ENCODE peak calls at places on chromosomes 3 and 15, in six cellular contexts. Z, V, E, Q, C and J are unnamed samples.

GRCh38 chr3:149080011-149080698 is 6.2 kb downstream of the HLTF start:
- DNase-seq in Z (no peak), V (no peak), E (no peak), Q (no peak), C (no peak), J (no peak)

GRCh38 chr3:65836047-65836446 is 202.7 kb downstream of the MAGI1 start:
- DNase-seq in Z (no peak), V (no peak), E (peak; percentile 32), Q (peak; percentile 44), C (no peak), J (no peak)

GRCh38 chr3:112327371-112327951 is 5.5 kb upstream of the CD200 start:
- DNase-seq in Z (no peak), V (peak; percentile 27), E (peak; percentile 63), Q (peak; percentile 61), C (peak; percentile 21), J (peak; percentile 26)

GRCh38 chr3:42129014-42129953 is 38.1 kb downstream of the TRAK1 start:
- DNase-seq in Z (no peak), V (no peak), E (peak; percentile 50), Q (peak; percentile 72), C (no peak), J (no peak)

GRCh38 chr3:145490088-145491055 is 670.6 kb downstream of the PLOD2 start:
- DNase-seq in Z (peak; percentile 3), V (peak; percentile 38), E (no peak), Q (no peak), C (no peak), J (no peak)

GRCh38 chr3:87298111-87298718 is 21.8 kb upstream of the POU1F1 start:
- DNase-seq in Z (no peak), V (no peak), E (peak; percentile 55), Q (peak; percentile 22), C (peak; percentile 7), J (no peak)

GRCh38 chr3:52774901-52775864 is 2.2 kb upstream of the ITIH1 start:
- DNase-seq in Z (no peak), V (no peak), E (no peak), Q (no peak), C (no peak), J (no peak)

GRCh38 chr3:169965562-169965961 is 1.0 kb upstream of the SEC62 start:
- DNase-seq in Z (no peak), V (no peak), E (no peak), Q (no peak), C (no peak), J (no peak)

GRCh38 chr15:79057050-79057449 is 33.5 kb downstream of the RASGRF1 start:
- DNase-seq in Z (no peak), V (no peak), E (no peak), Q (no peak), C (no peak), J (no peak)

GRCh38 chr3:173502983-173503568 is 105.5 kb downstream of the NLGN1 start:
- DNase-seq in Z (no peak), V (peak; percentile 59), E (peak; percentile 74), Q (no peak), C (no peak), J (no peak)

GRCh38 chr3:187746479-187747335 is 1.4 kb upstream of the BCL6 start:
- DNase-seq in Z (no peak), V (no peak), E (peak; percentile 61), Q (peak; percentile 45), C (no peak), J (no peak)

GRCh38 chr3:5036858-5037257 is 57.6 kb downstream of the BHLHE40 start:
- DNase-seq in Z (no peak), V (no peak), E (no peak), Q (no peak), C (no peak), J (no peak)

GRCh38 chr3:96370637-96371036 is 443.8 kb upstream of the EPHA6 start:
- DNase-seq in Z (no peak), V (no peak), E (no peak), Q (no peak), C (no peak), J (no peak)

GRCh38 chr3:105904683-105905320 is 36.0 kb upstream of the CBLB start:
- DNase-seq in Z (no peak), V (no peak), E (peak; percentile 31), Q (no peak), C (no peak), J (no peak)

GRCh38 chr15:92984161-92984560 is 84.0 kb downstream of the CHD2 start:
- DNase-seq in Z (no peak), V (no peak), E (no peak), Q (no peak), C (no peak), J (no peak)

GRCh38 chr3:66303556-66303955 is 82.8 kb downstream of the SLC25A26 start:
- DNase-seq in Z (no peak), V (no peak), E (no peak), Q (no peak), C (no peak), J (no peak)

GRCh38 chr3:187165144-187165543 is 25.8 kb upstream of the RPL39L start:
- DNase-seq in Z (peak; percentile 57), V (peak; percentile 45), E (peak; percentile 64), Q (peak; percentile 55), C (no peak), J (peak; percentile 22)

GRCh38 chr3:134365766-134366065 is 8.5 kb downstream of the AMOTL2 start:
- DNase-seq in Z (no peak), V (no peak), E (no peak), Q (no peak), C (no peak), J (no peak)

GRCh38 chr3:100838157-100838556 is 128.9 kb downstream of the TFG start:
- DNase-seq in Z (no peak), V (no peak), E (no peak), Q (no peak), C (no peak), J (no peak)

GRCh38 chr3:55622733-55623132 is 135.6 kb upstream of the WNT5A start:
- DNase-seq in Z (no peak), V (no peak), E (no peak), Q (peak; percentile 38), C (no peak), J (no peak)

GRCh38 chr3:102085431-102086226 is 236.3 kb downstream of the NFKBIZ start:
- DNase-seq in Z (no peak), V (no peak), E (no peak), Q (no peak), C (no peak), J (no peak)

GRCh38 chr3:184752361-184752760 is 40.5 kb upstream of the MAGEF1 start:
- DNase-seq in Z (no peak), V (no peak), E (no peak), Q (no peak), C (no peak), J (no peak)

GRCh38 chr3:37621771-37622170 is 239.9 kb upstream of the CTDSPL start:
- DNase-seq in Z (no peak), V (no peak), E (no peak), Q (no peak), C (no peak), J (no peak)

GRCh38 chr3:123350971-123351370 is 97.9 kb downstream of the ADCY5 start:
- DNase-seq in Z (no peak), V (no peak), E (no peak), Q (no peak), C (no peak), J (no peak)

GRCh38 chr3:8970971-8971589 is 7.8 kb upstream of the RAD18 start:
- DNase-seq in Z (peak; percentile 75), V (peak; percentile 61), E (peak; percentile 63), Q (peak; percentile 48), C (peak; percentile 37), J (peak; percentile 68)

GRCh38 chr3:68999605-69000004 is 13.9 kb downstream of the EOGT start:
- DNase-seq in Z (no peak), V (no peak), E (no peak), Q (no peak), C (no peak), J (no peak)

GRCh38 chr3:68996356-68996995 is 17.0 kb downstream of the EOGT start:
- DNase-seq in Z (no peak), V (no peak), E (peak; percentile 61), Q (peak; percentile 89), C (no peak), J (no peak)

GRCh38 chr3:68997887-68998286 is 15.6 kb downstream of the EOGT start:
- DNase-seq in Z (no peak), V (no peak), E (no peak), Q (no peak), C (no peak), J (no peak)
- TF ChIP-seq CTCF in Z (peak; percentile 14), V (no peak), E (no peak), Q (no peak), C (no peak), J (peak; percentile 57)

GRCh38 chr3:140334530-140334929 is 343.3 kb upstream of the TRIM42 start:
- DNase-seq in Z (no peak), V (no peak), E (no peak), Q (no peak), C (no peak), J (no peak)
- TF ChIP-seq CTCF in Z (no peak), V (no peak), E (no peak), Q (no peak), C (no peak), J (no peak)

DNA sequence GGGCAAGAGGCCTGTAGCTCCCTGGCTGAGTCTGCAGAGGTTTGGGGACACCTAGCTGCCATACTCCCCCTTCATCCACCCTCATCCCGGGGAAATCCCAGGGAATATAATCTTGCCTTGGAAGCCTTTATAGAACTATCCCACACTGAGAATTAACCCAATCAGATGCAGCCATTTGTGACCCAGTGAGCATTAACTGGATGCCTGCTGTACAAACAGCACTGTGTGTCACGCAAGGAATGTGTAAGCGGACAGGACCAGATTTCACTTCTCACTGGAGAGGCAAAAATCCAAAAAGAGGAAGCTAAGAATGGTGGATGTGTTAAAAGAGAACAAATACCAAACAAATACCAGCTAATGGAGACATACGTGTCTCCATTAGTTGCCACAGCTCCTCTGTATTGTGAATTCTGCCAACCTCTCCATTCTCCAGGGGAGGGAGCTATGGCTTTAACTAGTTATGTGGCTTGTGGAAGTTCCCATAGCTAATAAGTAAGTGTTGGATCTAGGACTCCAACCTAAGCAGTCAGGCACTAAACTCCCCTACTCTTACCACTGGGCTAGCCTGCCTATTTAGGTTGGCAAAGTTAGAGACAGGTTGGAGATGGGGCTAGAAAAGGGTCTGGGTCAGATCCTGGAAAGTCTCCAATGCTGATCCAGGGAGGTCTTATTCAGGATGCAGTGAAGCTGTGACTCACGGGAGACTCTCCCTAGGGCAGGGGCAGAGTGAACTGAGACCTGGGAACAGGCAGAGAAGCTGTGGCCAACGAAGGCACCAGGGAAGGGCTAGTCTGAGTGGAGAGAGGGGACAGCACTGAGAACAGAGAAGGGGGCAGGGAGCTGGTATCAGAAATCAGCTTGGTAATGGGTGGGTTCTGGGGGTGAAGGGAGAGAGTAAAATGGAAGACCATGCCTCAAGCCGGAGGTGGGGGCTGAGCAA is 2.5 kb downstream of the LTF start:
- DNase-seq in Z (no peak), V (no peak), E (no peak), Q (peak; percentile 14), C (no peak), J (no peak)
- TF ChIP-seq CTCF in Z (no peak), V (no peak), E (no peak), Q (peak; percentile 17), C (peak; percentile 31), J (no peak)

DNA sequence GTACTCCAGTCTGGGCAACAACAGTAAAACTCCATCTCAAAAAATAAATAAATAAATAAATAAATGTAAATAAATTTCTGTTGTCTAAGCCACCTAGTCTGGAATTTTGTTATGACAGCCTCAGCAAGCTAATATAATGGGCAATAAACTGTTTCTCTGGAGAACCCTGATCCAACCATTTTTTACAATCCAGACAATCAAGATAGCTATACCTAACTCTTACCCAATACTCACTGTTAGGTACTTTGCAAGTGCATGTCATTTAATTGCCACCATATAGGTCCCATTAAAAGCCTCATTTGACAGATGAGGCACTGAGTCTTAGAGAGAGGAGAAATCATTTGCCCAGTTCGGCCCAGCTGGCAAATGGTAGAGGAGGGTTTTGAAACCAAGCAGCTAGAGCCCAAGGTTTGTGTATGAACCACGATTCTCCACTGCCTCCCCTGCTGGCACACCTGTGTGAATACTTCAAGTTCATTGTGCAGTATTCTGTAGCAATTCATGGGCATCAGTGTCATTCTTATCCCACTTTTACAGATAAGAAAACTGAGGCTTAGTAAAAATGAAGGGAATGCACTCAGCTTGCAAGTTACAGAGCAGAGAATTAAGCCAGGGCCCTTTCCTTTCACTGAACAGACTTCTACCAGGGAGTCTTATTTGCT is 107.0 kb upstream of the UBE2E1 start:
- DNase-seq in Z (no peak), V (no peak), E (no peak), Q (no peak), C (no peak), J (no peak)
- TF ChIP-seq CTCF in Z (no peak), V (no peak), E (no peak), Q (peak; percentile 15), C (no peak), J (no peak)